ENCODE peak calls at places on chromosomes 12 and 14, in six cellular contexts. Y is left ventricle myocardium inferior; Q is mesenchymal stem cell; M is DND-41; H is CD4-positive, alpha-beta memory T cell; P is suprapubic skin. V is an unnamed sample. For H3K4me1, the result is how much of the 10 kb centered on the place peaks cover.

GRCh38 chr12:110248096-110248447 is 33.0 kb upstream of the ATP2A2 start:
- DNase-seq in Y (no peak), Q (no peak), M (no peak), H (no peak), P (no peak), V (no peak)

GRCh38 chr12:3885179-3886094 is 12.2 kb upstream of the PARP11 start:
- DNase-seq in Y (no peak), Q (peak), M (peak), H (peak), P (no peak), V (no peak)

GRCh38 chr12:10385181-10385613 is 4.6 kb downstream of the KLRK1 start:
- DNase-seq in Y (no peak), Q (peak), M (no peak), H (no peak), P (no peak), V (no peak)

GRCh38 chr14:74825008-74825407 is 50.9 kb downstream of the PROX2 start:
- DNase-seq in Y (no peak), Q (peak), M (no peak), H (no peak), P (no peak), V (no peak)

GRCh38 chr12:52319097-52319496 is 2.1 kb downstream of the KRT83 start:
- DNase-seq in Y (no peak), Q (no peak), M (peak), H (no peak), P (peak), V (no peak)

GRCh38 chr12:13390381-13390856 is 193.9 kb downstream of the EMP1 start:
- DNase-seq in Y (peak), Q (no peak), M (no peak), H (no peak), P (peak), V (no peak)

GRCh38 chr12:115407723-115408122 is 723.7 kb upstream of the TBX3 start:
- DNase-seq in Y (no peak), Q (no peak), M (no peak), H (no peak), P (no peak), V (no peak)

GRCh38 chr14:38336298-38336697 is 80.4 kb upstream of the CLEC14A start:
- DNase-seq in Y (no peak), Q (no peak), M (no peak), H (no peak), P (no peak), V (no peak)

GRCh38 chr14:30402846-30403245 is 156.1 kb upstream of the G2E3 start:
- DNase-seq in Y (no peak), Q (no peak), M (no peak), H (no peak), P (no peak), V (no peak)

GRCh38 chr14:59483360-59483759 is 848 bp downstream of the L3HYPDH start:
- DNase-seq in Y (no peak), Q (peak), M (no peak), H (no peak), P (no peak), V (no peak)

GRCh38 chr14:91228112-91229004 is 16.1 kb downstream of the GPR68 start:
- DNase-seq in Y (no peak), Q (peak), M (peak), H (peak), P (no peak), V (peak)

GRCh38 chr12:12007001-12007712 is 63.6 kb upstream of the BCL2L14 start:
- DNase-seq in Y (no peak), Q (peak), M (no peak), H (no peak), P (no peak), V (no peak)

GRCh38 chr12:31362115-31362758 is 36.3 kb upstream of the SINHCAF start:
- DNase-seq in Y (no peak), Q (no peak), M (no peak), H (no peak), P (no peak), V (no peak)

GRCh38 chr12:91250273-91250672 is 67.7 kb upstream of the DCN start:
- DNase-seq in Y (no peak), Q (no peak), M (no peak), H (no peak), P (no peak), V (no peak)

GRCh38 chr12:67911789-67912188 is 77.5 kb upstream of the IFNG-AS1 start:
- DNase-seq in Y (no peak), Q (no peak), M (no peak), H (no peak), P (no peak), V (no peak)

GRCh38 chr12:6766651-6767300 is 613 bp downstream of the PTMS start:
- DNase-seq in Y (peak), Q (peak), M (peak), H (peak), P (peak), V (peak)

GRCh38 chr12:100554608-100555077 is 18.8 kb upstream of the GAS2L3 start:
- DNase-seq in Y (no peak), Q (peak), M (peak), H (peak), P (no peak), V (no peak)

GRCh38 chr12:117525766-117526165 is 164.3 kb upstream of the NOS1 start:
- DNase-seq in Y (no peak), Q (no peak), M (no peak), H (no peak), P (no peak), V (no peak)

GRCh38 chr14:62185078-62185477 is 422.9 kb downstream of the SNAPC1 start:
- DNase-seq in Y (no peak), Q (no peak), M (no peak), H (no peak), P (no peak), V (no peak)

GRCh38 chr12:26746315-26746714 is 86.7 kb downstream of the ITPR2 start:
- DNase-seq in Y (no peak), Q (peak), M (no peak), H (no peak), P (no peak), V (no peak)

GRCh38 chr14:100416921-100417451 is 93.8 kb downstream of the SLC25A47 start:
- DNase-seq in Y (no peak), Q (peak), M (no peak), H (no peak), P (no peak), V (no peak)

GRCh38 chr12:52041695-52042123 is 9.5 kb upstream of the NR4A1 start:
- DNase-seq in Y (peak), Q (peak), M (peak), H (no peak), P (no peak), V (no peak)

GRCh38 chr12:57756406-57757341 is 1.8 kb downstream of the MARCHF9 start:
- DNase-seq in Y (peak), Q (peak), M (peak), H (peak), P (no peak), V (peak)

GRCh38 chr14:91454580-91454979 is 37.0 kb upstream of the CCDC88C start:
- DNase-seq in Y (no peak), Q (no peak), M (no peak), H (no peak), P (no peak), V (no peak)

GRCh38 chr12:57240069-57240921 is 10.7 kb downstream of the STAC3 start:
- DNase-seq in Y (peak), Q (peak), M (peak), H (peak), P (peak), V (peak)

GRCh38 chr14:99733551-99734405 is 49.7 kb downstream of the CYP46A1 start:
- DNase-seq in Y (peak), Q (no peak), M (no peak), H (no peak), P (peak), V (no peak)

GRCh38 chr12:52210925-52211650 is 19.3 kb upstream of the KRT80 start:
- DNase-seq in Y (no peak), Q (no peak), M (no peak), H (no peak), P (peak), V (no peak)

GRCh38 chr12:6763380-6763779 is 2.8 kb upstream of the PTMS start:
- DNase-seq in Y (no peak), Q (no peak), M (no peak), H (no peak), P (no peak), V (no peak)

GRCh38 chr12:127650626-127651025 is 616.3 kb upstream of the TMEM132C start:
- DNase-seq in Y (no peak), Q (peak), M (no peak), H (no peak), P (no peak), V (no peak)

GRCh38 chr12:127654383-127654985 is 612.5 kb upstream of the TMEM132C start:
- DNase-seq in Y (no peak), Q (no peak), M (no peak), H (no peak), P (no peak), V (no peak)

GRCh38 chr12:127649951-127650350 is 617.0 kb upstream of the TMEM132C start:
- DNase-seq in Y (no peak), Q (no peak), M (no peak), H (no peak), P (no peak), V (no peak)

GRCh38 chr12:127655691-127656090 is 611.3 kb upstream of the TMEM132C start:
- DNase-seq in Y (no peak), Q (peak), M (no peak), H (no peak), P (no peak), V (no peak)

GRCh38 chr12:127652281-127652680 is 614.7 kb upstream of the TMEM132C start:
- DNase-seq in Y (no peak), Q (no peak), M (no peak), H (no peak), P (no peak), V (no peak)
- H3K4me1 ChIP-seq in Y (under half), Q (under half), M (under half), H (under half), P (under half), V (under half)

GRCh38 chr14:49999216-49999761 is 106.4 kb downstream of the ARF6 start:
- DNase-seq in Y (peak), Q (peak), M (peak), H (peak), P (peak), V (peak)
- H3K4me1 ChIP-seq in Y (half or more), Q (under half), M (under half), H (half or more), P (half or more), V (half or more)

GRCh38 chr14:104093366-104094055 is 8.0 kb downstream of the ASPG start:
- DNase-seq in Y (no peak), Q (no peak), M (peak), H (no peak), P (peak), V (no peak)
- H3K4me1 ChIP-seq in Y (under half), Q (under half), M (under half), H (under half), P (under half), V (under half)

GRCh38 chr12:70686907-70687306 is 49.7 kb upstream of the PTPRB start:
- DNase-seq in Y (no peak), Q (no peak), M (no peak), H (no peak), P (no peak), V (no peak)
- H3K4me1 ChIP-seq in Y (under half), Q (under half), M (under half), H (under half), P (under half), V (under half)

GRCh38 chr12:55933158-55933798 is 2.3 kb downstream of the DGKA start:
- DNase-seq in Y (no peak), Q (peak), M (no peak), H (no peak), P (peak), V (no peak)

GRCh38 chr12:55935742-55936151 is 4.8 kb downstream of the DGKA start:
- DNase-seq in Y (peak), Q (no peak), M (no peak), H (peak), P (no peak), V (peak)

GRCh38 chr12:55934343-55934742 is 3.4 kb downstream of the DGKA start:
- DNase-seq in Y (no peak), Q (peak), M (no peak), H (no peak), P (no peak), V (no peak)

GRCh38 chr12:55933799-55934174 is 2.8 kb downstream of the DGKA start:
- DNase-seq in Y (no peak), Q (no peak), M (no peak), H (no peak), P (no peak), V (no peak)

GRCh38 chr12:55934773-55935172 is 3.8 kb downstream of the DGKA start:
- DNase-seq in Y (no peak), Q (no peak), M (no peak), H (no peak), P (no peak), V (no peak)
- H3K4me1 ChIP-seq in Y (under half), Q (under half), M (under half), H (half or more), P (half or more), V (half or more)

V was measured in effector memory CD4-positive, alpha-beta T cell.